ENCODE peak calls at places on chromosomes 12 and 14, in five cellular contexts. One of them, this sample, is unnamed.

GRCh38 chr12:61750604-61751003 is 509.6 kb upstream of the USP15 start:
- DNase-seq in body of pancreas: no peak
- DNase-seq in tibial artery: no peak
- DNase-seq in kidney epithelial cell: no peak
- DNase-seq in lower lobe of right lung: no peak
- DNase-seq in this sample: no peak

GRCh38 chr14:99270491-99271287 is 1.3 kb downstream of the BCL11B start:
- DNase-seq in lower lobe of right lung: no peak
- DNase-seq in tibial artery: peak; percentile 67
- DNase-seq in kidney epithelial cell: no peak
- DNase-seq in body of pancreas: no peak
- DNase-seq in this sample: peak; percentile 24

GRCh38 chr12:29153231-29153630 is 4.2 kb downstream of the FAR2 start:
- DNase-seq in body of pancreas: no peak
- DNase-seq in lower lobe of right lung: no peak
- DNase-seq in tibial artery: no peak
- DNase-seq in kidney epithelial cell: no peak
- DNase-seq in this sample: no peak

GRCh38 chr12:91111366-91112321 is at the start of gene LUM:
- DNase-seq in tibial artery: no peak
- DNase-seq in kidney epithelial cell: no peak
- DNase-seq in body of pancreas: no peak
- DNase-seq in lower lobe of right lung: no peak
- DNase-seq in this sample: peak; percentile 54

GRCh38 chr14:55938249-55938791 is 179.9 kb upstream of the PELI2 start:
- DNase-seq in tibial artery: no peak
- DNase-seq in lower lobe of right lung: no peak
- DNase-seq in kidney epithelial cell: peak; percentile 26
- DNase-seq in body of pancreas: peak; percentile 41
- DNase-seq in this sample: peak; percentile 45

GRCh38 chr14:75876526-75876925 is 105.3 kb downstream of the TGFB3 start:
- DNase-seq in kidney epithelial cell: no peak
- DNase-seq in tibial artery: no peak
- DNase-seq in body of pancreas: peak; percentile 41
- DNase-seq in lower lobe of right lung: no peak
- DNase-seq in this sample: no peak

GRCh38 chr12:28191018-28191595 is 851 bp downstream of the CCDC91 start:
- DNase-seq in tibial artery: no peak
- DNase-seq in body of pancreas: no peak
- DNase-seq in lower lobe of right lung: no peak
- DNase-seq in kidney epithelial cell: no peak
- DNase-seq in this sample: no peak

GRCh38 chr14:55572578-55572977 is 7.4 kb upstream of the KTN1 start:
- DNase-seq in kidney epithelial cell: no peak
- DNase-seq in tibial artery: no peak
- DNase-seq in lower lobe of right lung: no peak
- DNase-seq in body of pancreas: peak; percentile 51
- DNase-seq in this sample: peak; percentile 74

GRCh38 chr14:69101331-69101826 is 51.5 kb downstream of the DCAF5 start:
- DNase-seq in tibial artery: no peak
- DNase-seq in body of pancreas: peak; percentile 27
- DNase-seq in kidney epithelial cell: no peak
- DNase-seq in lower lobe of right lung: no peak
- DNase-seq in this sample: no peak

GRCh38 chr12:3034067-3034750 is 43.0 kb upstream of the TSPAN9 start:
- DNase-seq in kidney epithelial cell: peak; percentile 29
- DNase-seq in lower lobe of right lung: no peak
- DNase-seq in body of pancreas: peak; percentile 77
- DNase-seq in tibial artery: no peak
- DNase-seq in this sample: peak; percentile 85

GRCh38 chr12:122528582-122528981 is 1.5 kb downstream of the KNTC1 start:
- DNase-seq in tibial artery: no peak
- DNase-seq in lower lobe of right lung: no peak
- DNase-seq in kidney epithelial cell: no peak
- DNase-seq in body of pancreas: no peak
- DNase-seq in this sample: no peak

GRCh38 chr12:48973992-48974673 is 2.6 kb upstream of the WNT10B start:
- DNase-seq in kidney epithelial cell: no peak
- DNase-seq in lower lobe of right lung: peak; percentile 62
- DNase-seq in tibial artery: no peak
- DNase-seq in body of pancreas: peak; percentile 47
- DNase-seq in this sample: peak; percentile 74

GRCh38 chr14:37202265-37202664 is 4.5 kb downstream of the MIPOL1 start:
- DNase-seq in kidney epithelial cell: no peak
- DNase-seq in tibial artery: no peak
- DNase-seq in lower lobe of right lung: no peak
- DNase-seq in body of pancreas: no peak
- DNase-seq in this sample: no peak

GRCh38 chr14:91357731-91358319 is 59.8 kb downstream of the CCDC88C start:
- DNase-seq in kidney epithelial cell: no peak
- DNase-seq in tibial artery: no peak
- DNase-seq in lower lobe of right lung: no peak
- DNase-seq in body of pancreas: no peak
- DNase-seq in this sample: no peak

GRCh38 chr14:83706555-83706954 is 1823.4 kb upstream of the FLRT2 start:
- DNase-seq in kidney epithelial cell: peak; percentile 16
- DNase-seq in body of pancreas: no peak
- DNase-seq in tibial artery: no peak
- DNase-seq in lower lobe of right lung: no peak
- DNase-seq in this sample: no peak

GRCh38 chr12:115518-115917 is 49.0 kb downstream of the IQSEC3 start:
- DNase-seq in kidney epithelial cell: no peak
- DNase-seq in body of pancreas: no peak
- DNase-seq in tibial artery: no peak
- DNase-seq in lower lobe of right lung: no peak
- DNase-seq in this sample: no peak

GRCh38 chr12:118591-118990 is 52.0 kb downstream of the IQSEC3 start:
- DNase-seq in tibial artery: no peak
- DNase-seq in kidney epithelial cell: no peak
- DNase-seq in body of pancreas: no peak
- DNase-seq in lower lobe of right lung: peak; percentile 14
- DNase-seq in this sample: no peak

GRCh38 chr12:115960-116915 is 49.7 kb downstream of the IQSEC3 start:
- DNase-seq in lower lobe of right lung: peak; percentile 36
- DNase-seq in body of pancreas: no peak
- DNase-seq in tibial artery: no peak
- DNase-seq in kidney epithelial cell: no peak
- DNase-seq in this sample: no peak

GRCh38 chr12:117816-118345 is 51.3 kb downstream of the IQSEC3 start:
- DNase-seq in tibial artery: no peak
- DNase-seq in body of pancreas: no peak
- DNase-seq in kidney epithelial cell: no peak
- DNase-seq in lower lobe of right lung: peak; percentile 58
- DNase-seq in this sample: no peak

GRCh38 chr12:117311-117710 is 50.7 kb downstream of the IQSEC3 start:
- DNase-seq in lower lobe of right lung: peak; percentile 20
- DNase-seq in body of pancreas: no peak
- DNase-seq in tibial artery: no peak
- DNase-seq in kidney epithelial cell: no peak
- DNase-seq in this sample: no peak
- H3K27me3 ChIP-seq in lower lobe of right lung: peaks cover 4% of the 10 kb centered on the region
- H3K27me3 ChIP-seq in body of pancreas: no peaks in the 10 kb centered on the region
- H3K27me3 ChIP-seq in tibial artery: no peaks in the 10 kb centered on the region
- H3K27me3 ChIP-seq in kidney epithelial cell: peaks cover 21% of the 10 kb centered on the region
- H3K27me3 ChIP-seq in this sample: no peaks in the 10 kb centered on the region

GRCh38 chr12:31280183-31280582 is 45.8 kb downstream of the SINHCAF start:
- DNase-seq in body of pancreas: no peak
- DNase-seq in kidney epithelial cell: no peak
- DNase-seq in tibial artery: no peak
- DNase-seq in lower lobe of right lung: no peak
- DNase-seq in this sample: no peak
- H3K36me3 ChIP-seq in body of pancreas: peaks cover 9% of the 10 kb centered on the region
- H3K36me3 ChIP-seq in kidney epithelial cell: peaks cover 1% of the 10 kb centered on the region
- H3K36me3 ChIP-seq in tibial artery: peaks cover 24% of the 10 kb centered on the region
- H3K36me3 ChIP-seq in lower lobe of right lung: peaks cover 47% of the 10 kb centered on the region
- H3K36me3 ChIP-seq in this sample: peaks cover 70% of the 10 kb centered on the region

GRCh38 chr14:63212209-63212608 is 8.0 kb downstream of the RHOJ start:
- DNase-seq in tibial artery: no peak
- DNase-seq in lower lobe of right lung: no peak
- DNase-seq in kidney epithelial cell: no peak
- DNase-seq in body of pancreas: no peak
- DNase-seq in this sample: no peak
- TF ChIP-seq CTCF in tibial artery: no peak
- TF ChIP-seq CTCF in lower lobe of right lung: no peak
- TF ChIP-seq CTCF in kidney epithelial cell: peak; percentile 3
- TF ChIP-seq CTCF in body of pancreas: no peak
- TF ChIP-seq CTCF in this sample: peak; percentile 25

DNA sequence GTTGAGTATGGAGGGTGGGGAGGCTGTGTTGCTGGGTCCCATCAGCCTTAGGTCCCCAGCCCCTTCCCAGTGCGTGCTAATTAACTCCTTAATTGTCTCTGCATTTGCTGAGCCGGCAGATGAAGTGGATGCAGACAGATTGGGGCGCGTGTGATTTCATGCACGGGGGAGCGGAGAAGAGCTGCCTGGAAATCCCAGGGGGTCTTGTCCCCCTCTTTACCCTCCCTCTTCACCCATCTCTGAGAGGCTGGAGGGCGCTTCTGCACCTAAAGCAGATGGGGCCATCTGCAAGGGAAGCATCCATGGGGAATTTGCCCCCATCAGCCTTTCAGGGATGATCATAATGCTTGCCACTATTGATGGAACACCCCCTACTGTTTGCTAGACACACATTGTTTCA is 4.4 kb upstream of the ASIC1 start:
- DNase-seq in tibial artery: no peak
- DNase-seq in kidney epithelial cell: no peak
- DNase-seq in lower lobe of right lung: peak; percentile 4
- DNase-seq in body of pancreas: no peak
- DNase-seq in this sample: no peak
- H3K27me3 ChIP-seq in tibial artery: no peaks in the 10 kb centered on the region
- H3K27me3 ChIP-seq in kidney epithelial cell: peaks cover 38% of the 10 kb centered on the region
- H3K27me3 ChIP-seq in lower lobe of right lung: peaks cover 8% of the 10 kb centered on the region
- H3K27me3 ChIP-seq in body of pancreas: no peaks in the 10 kb centered on the region
- H3K27me3 ChIP-seq in this sample: no peaks in the 10 kb centered on the region

GRCh38 chr14:73913256-73913655 is 26.6 kb downstream of the ZNF410 start:
- DNase-seq in kidney epithelial cell: no peak
- DNase-seq in tibial artery: no peak
- DNase-seq in body of pancreas: no peak
- DNase-seq in lower lobe of right lung: no peak
- DNase-seq in this sample: no peak
- H3K36me3 ChIP-seq in kidney epithelial cell: no peaks in the 10 kb centered on the region
- H3K36me3 ChIP-seq in tibial artery: peaks cover 94% of the 10 kb centered on the region
- H3K36me3 ChIP-seq in body of pancreas: peaks cover 7% of the 10 kb centered on the region
- H3K36me3 ChIP-seq in lower lobe of right lung: peaks cover 91% of the 10 kb centered on the region
- H3K36me3 ChIP-seq in this sample: peaks cover 59% of the 10 kb centered on the region

GRCh38 chr12:120534703-120535655 is 823 bp downstream of the RNF10 start:
- DNase-seq in kidney epithelial cell: peak; percentile 63
- DNase-seq in body of pancreas: peak; percentile 46
- DNase-seq in lower lobe of right lung: peak; percentile 60
- DNase-seq in tibial artery: peak; percentile 73
- DNase-seq in this sample: peak; percentile 74
- TF ChIP-seq CTCF in kidney epithelial cell: no peak
- TF ChIP-seq CTCF in body of pancreas: no peak
- TF ChIP-seq CTCF in lower lobe of right lung: no peak
- TF ChIP-seq CTCF in tibial artery: no peak
- TF ChIP-seq CTCF in this sample: peak; percentile 7

GRCh38 chr14:105168093-105168420 is 519 bp downstream of the JAG2 start:
- DNase-seq in body of pancreas: no peak
- DNase-seq in lower lobe of right lung: no peak
- DNase-seq in tibial artery: no peak
- DNase-seq in kidney epithelial cell: no peak
- DNase-seq in this sample: no peak
- H3K27me3 ChIP-seq in body of pancreas: no peaks in the 10 kb centered on the region
- H3K27me3 ChIP-seq in lower lobe of right lung: peaks cover 32% of the 10 kb centered on the region
- H3K27me3 ChIP-seq in tibial artery: no peaks in the 10 kb centered on the region
- H3K27me3 ChIP-seq in kidney epithelial cell: peaks cover 38% of the 10 kb centered on the region
- H3K27me3 ChIP-seq in this sample: peaks cover 14% of the 10 kb centered on the region

GRCh38 chr12:77019920-77020319 is 45.4 kb downstream of the E2F7 start:
- DNase-seq in kidney epithelial cell: no peak
- DNase-seq in tibial artery: no peak
- DNase-seq in lower lobe of right lung: no peak
- DNase-seq in body of pancreas: no peak
- DNase-seq in this sample: no peak
- H3K36me3 ChIP-seq in kidney epithelial cell: no peaks in the 10 kb centered on the region
- H3K36me3 ChIP-seq in tibial artery: no peaks in the 10 kb centered on the region
- H3K36me3 ChIP-seq in lower lobe of right lung: no peaks in the 10 kb centered on the region
- H3K36me3 ChIP-seq in body of pancreas: no peaks in the 10 kb centered on the region
- H3K36me3 ChIP-seq in this sample: peaks cover 19% of the 10 kb centered on the region

GRCh38 chr12:50112456-50113218 is 601 bp downstream of the COX14 start:
- DNase-seq in tibial artery: no peak
- DNase-seq in body of pancreas: peak; percentile 7
- DNase-seq in lower lobe of right lung: no peak
- DNase-seq in kidney epithelial cell: no peak
- DNase-seq in this sample: no peak
- TF ChIP-seq CTCF in tibial artery: no peak
- TF ChIP-seq CTCF in body of pancreas: peak; percentile 1
- TF ChIP-seq CTCF in lower lobe of right lung: no peak
- TF ChIP-seq CTCF in kidney epithelial cell: no peak
- TF ChIP-seq CTCF in this sample: no peak

This sample was measured in BE2C.